ENCODE peak calls at places on chromosomes 12 and 14, in four cellular contexts. W is epithelial cell of esophagus, N is pancreas, D is left ventricle myocardium inferior. V is an unnamed sample.

GRCh38 chr12:65603428-65604351 is 220.6 kb upstream of the HMGA2 start:
- DNase-seq in W (peak), N (peak), D (peak), V (peak)

GRCh38 chr12:25958254-25959068 is at the start of gene RASSF8:
- DNase-seq in W (peak), N (peak), D (peak), V (peak)

GRCh38 chr12:53739285-53740129 is 12.3 kb upstream of the CALCOCO1 start:
- DNase-seq in W (no peak), N (no peak), D (no peak), V (peak)

GRCh38 chr12:127343941-127344340 is 923.0 kb upstream of the TMEM132C start:
- DNase-seq in W (no peak), N (no peak), D (no peak), V (no peak)

GRCh38 chr12:64110864-64111263 is 111.2 kb downstream of the KICS2 start:
- DNase-seq in W (no peak), N (no peak), D (no peak), V (no peak)

GRCh38 chr12:16437281-16437816 is 89.9 kb downstream of the MGST1 start:
- DNase-seq in W (peak), N (no peak), D (no peak), V (no peak)

GRCh38 chr14:69107407-69108003 is 45.4 kb downstream of the DCAF5 start:
- DNase-seq in W (peak), N (peak), D (no peak), V (peak)

GRCh38 chr12:65673732-65674131 is 150.6 kb upstream of the HMGA2 start:
- DNase-seq in W (peak), N (no peak), D (no peak), V (peak)

GRCh38 chr14:100065942-100066574 is 836 bp downstream of the EVL start:
- DNase-seq in W (no peak), N (no peak), D (no peak), V (no peak)

GRCh38 chr12:126397071-126397571 is 1331.9 kb downstream of the AACS start:
- DNase-seq in W (peak), N (no peak), D (no peak), V (peak)

GRCh38 chr12:12562016-12562483 is 613 bp downstream of the DUSP16 start:
- DNase-seq in W (peak), N (peak), D (peak), V (peak)

GRCh38 chr12:50825372-50825838 is 17.3 kb upstream of the TMPRSS12 start:
- DNase-seq in W (peak), N (no peak), D (no peak), V (peak)

GRCh38 chr12:110744176-110744575 is 1.5 kb upstream of the PPP1CC start:
- DNase-seq in W (peak), N (peak), D (no peak), V (peak)

GRCh38 chr14:100294213-100294962 is 11.9 kb downstream of the SLC25A29 start:
- DNase-seq in W (no peak), N (no peak), D (peak), V (no peak)

GRCh38 chr12:112514926-112515642 is 96.3 kb downstream of the PTPN11 start:
- DNase-seq in W (no peak), N (no peak), D (no peak), V (peak)

GRCh38 chr14:25007832-25008231 is 42.1 kb downstream of the STXBP6 start:
- DNase-seq in W (no peak), N (peak), D (no peak), V (peak)

DNA sequence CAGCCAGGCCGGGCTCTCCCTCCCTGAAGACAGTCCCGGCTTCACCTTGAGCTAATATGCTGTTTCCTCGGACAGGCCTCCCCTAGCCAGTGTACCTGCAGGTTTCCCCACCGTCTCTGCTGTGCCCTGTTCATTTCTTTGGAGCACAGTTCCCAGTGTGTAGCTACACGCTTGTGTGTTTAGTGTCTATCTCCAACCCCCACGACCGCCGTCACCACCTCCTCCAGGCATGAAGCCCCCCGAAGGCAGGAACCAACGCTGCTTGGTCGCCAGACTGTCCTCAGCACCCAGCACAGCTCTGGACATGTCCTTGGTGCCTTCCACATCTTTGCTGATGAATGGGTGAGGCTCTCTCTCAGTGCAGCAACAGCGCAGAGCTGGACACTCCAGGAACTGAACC is 26.2 kb upstream of the PLEKHG6 start:
- DNase-seq in W (no peak), N (no peak), D (no peak), V (no peak)
- H3K4me3 ChIP-seq in W (no peak), N (no peak), D (no peak), V (no peak)

DNA sequence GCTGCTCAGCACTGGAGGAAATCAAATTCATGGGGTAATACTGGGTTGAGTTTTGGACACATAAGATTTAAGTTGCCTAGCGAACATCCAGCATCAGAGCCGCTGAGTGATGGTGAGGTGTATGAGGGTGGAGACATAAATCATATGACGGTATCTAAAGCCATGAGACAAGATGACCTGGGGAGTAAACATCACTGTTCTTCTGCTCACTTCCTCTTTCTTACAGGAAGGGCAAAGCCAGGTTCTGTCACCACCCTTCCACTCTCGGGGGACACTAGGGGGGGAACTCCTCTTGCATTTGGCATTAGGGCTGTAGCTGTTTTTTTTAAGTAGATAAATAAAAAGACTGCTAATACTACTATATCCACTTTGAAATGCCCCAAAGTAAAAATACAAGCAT is 24.0 kb downstream of the PRDM4 start:
- DNase-seq in W (no peak), N (no peak), D (no peak), V (no peak)
- TF ChIP-seq CTCF in W (no peak), N (no peak), D (no peak), V (no peak)

DNA sequence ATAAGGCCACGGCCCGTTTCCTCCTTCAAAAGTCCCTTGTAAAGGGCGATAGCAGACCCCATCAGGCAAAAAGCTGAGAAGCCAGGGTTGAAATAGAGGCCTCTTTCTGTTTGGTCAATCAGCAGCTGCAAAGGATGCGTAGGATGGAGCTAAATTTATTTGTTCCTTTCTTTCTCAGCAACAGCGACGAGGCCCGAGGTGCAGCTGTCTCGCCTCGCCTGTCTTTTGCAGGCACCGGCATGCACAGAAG is 176 bp upstream of the MAP1LC3B2 start:
- DNase-seq in W (no peak), N (no peak), D (no peak), V (no peak)
- H3K4me3 ChIP-seq in W (peak), N (no peak), D (no peak), V (no peak)

DNA sequence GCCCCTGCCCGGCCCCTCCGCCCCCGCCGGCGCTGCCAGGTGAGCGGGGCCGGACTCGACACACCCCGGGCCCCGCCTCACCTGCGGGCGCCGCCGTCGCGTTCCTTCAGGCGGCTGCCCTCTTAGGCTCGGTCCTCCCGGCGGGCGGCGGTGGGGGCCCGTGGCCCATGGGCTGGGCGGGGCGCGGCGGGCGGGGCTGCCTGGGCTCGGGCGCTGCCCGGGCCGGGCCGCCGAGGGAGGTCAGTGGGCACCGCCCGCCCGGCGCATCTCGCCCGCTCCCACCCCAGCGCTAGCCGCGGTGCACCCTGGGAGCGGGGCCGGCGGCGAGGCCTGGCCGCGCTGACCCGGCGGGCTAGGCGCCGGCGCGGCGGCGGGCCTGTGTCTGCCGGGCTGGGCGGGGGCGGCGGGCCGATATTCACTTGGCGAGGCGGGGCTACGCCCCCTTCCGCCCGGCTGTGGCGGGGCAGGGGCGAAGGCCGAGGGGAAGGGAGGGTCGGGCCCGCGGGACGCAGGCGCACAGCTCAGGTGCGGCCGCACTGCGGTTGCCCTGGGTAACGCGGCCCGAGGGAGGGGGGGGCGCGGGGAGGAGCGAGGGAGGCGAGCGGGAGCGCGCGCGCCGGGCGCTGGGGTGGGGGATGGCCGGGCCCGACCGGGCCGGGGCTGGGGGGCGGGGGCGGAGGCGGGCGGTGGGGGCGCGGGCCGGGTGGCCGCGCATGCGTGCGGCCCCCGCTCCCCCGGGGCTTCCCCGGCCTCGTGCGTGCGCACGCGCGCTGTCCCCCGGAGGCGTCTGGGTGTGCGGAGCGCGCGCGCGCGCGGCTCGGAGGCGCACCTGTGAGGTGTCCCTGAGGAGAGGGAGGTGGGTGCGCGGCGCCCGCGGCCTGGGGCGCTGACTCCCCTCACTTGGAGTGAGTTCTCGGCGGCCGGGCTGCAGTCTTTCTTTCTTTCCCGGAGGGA is at the start of the genes CCDC92 and ZNF664:
- DNase-seq in W (peak), N (peak), D (peak), V (peak)
- TF ChIP-seq CTCF in W (no peak), N (no peak), D (no peak), V (no peak)

DNA sequence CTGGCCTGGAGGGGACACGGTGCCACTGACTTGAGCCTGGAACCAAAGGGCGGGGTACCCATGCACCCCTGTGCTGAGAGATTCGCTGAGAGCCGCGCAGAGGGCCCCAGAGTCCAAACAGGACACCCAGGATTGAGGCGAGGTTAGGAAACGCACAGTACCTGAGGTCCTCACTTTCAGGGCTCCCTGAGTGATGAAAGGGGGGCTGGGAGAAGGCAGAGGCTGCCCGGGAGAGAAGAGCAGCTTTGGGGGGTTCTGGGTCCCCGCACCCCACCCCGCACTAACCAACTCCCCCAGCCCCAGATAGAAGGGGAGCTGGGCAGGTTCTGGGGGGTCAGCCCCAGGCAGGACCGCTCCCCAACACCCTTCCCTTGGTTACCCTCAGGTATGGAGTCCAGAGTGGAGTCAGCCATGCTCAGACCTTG is 14.5 kb upstream of the ANKRD9 start:
- DNase-seq in W (no peak), N (no peak), D (no peak), V (no peak)
- H3K4me3 ChIP-seq in W (peak), N (no peak), D (peak), V (peak)

GRCh38 chr12:85394809-85395208 is 114.8 kb downstream of the ALX1 start:
- DNase-seq in W (no peak), N (no peak), D (no peak), V (no peak)
- TF ChIP-seq CTCF in W (no peak), N (no peak), D (no peak), V (no peak)

DNA sequence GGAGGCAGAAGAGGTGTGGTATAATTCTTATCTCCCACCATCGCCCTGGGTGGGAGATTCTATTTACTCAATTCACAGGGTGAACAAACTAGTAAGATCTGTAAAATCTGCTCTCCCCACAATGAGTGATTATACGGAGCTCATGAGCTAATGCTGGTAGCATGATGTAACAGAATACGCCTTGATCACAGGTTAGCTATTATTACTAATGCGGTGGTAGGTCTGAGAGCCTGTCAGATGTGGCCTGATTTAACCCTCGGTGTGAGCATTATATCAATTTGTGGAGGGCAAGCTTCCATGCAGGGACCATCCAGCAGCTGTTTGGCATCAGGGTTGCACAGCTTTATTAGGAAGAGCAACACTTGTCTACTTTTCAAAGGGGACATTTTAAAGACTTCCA is 18.5 kb downstream of the TSHR start:
- DNase-seq in W (peak), N (no peak), D (no peak), V (peak)
- H3K4me3 ChIP-seq in W (no peak), N (no peak), D (no peak), V (no peak)

V was measured in AG10803.